ENCODE peak calls at places on chromosomes 1 and 21, in seven cellular contexts. One of them, this sample, is unnamed.

GRCh38 chr1:208731976-208732821 is 488.0 kb upstream of the PLXNA2 start:
- DNase-seq in nephron progenitor cell: peak
- DNase-seq in adrenal gland: no peak
- DNase-seq in pancreas: no peak
- DNase-seq in BE2C: peak
- DNase-seq in DND-41: no peak
- DNase-seq in left lung: no peak
- DNase-seq in this sample: no peak

GRCh38 chr1:208230668-208231529 is 13.3 kb downstream of the PLXNA2 start:
- DNase-seq in adrenal gland: no peak
- DNase-seq in DND-41: no peak
- DNase-seq in left lung: peak
- DNase-seq in pancreas: no peak
- DNase-seq in BE2C: no peak
- DNase-seq in nephron progenitor cell: no peak
- DNase-seq in this sample: no peak

GRCh38 chr1:212731630-212732029 is 32.0 kb upstream of the BATF3 start:
- DNase-seq in BE2C: no peak
- DNase-seq in nephron progenitor cell: no peak
- DNase-seq in DND-41: no peak
- DNase-seq in pancreas: no peak
- DNase-seq in left lung: no peak
- DNase-seq in adrenal gland: no peak
- DNase-seq in this sample: no peak

GRCh38 chr1:64482720-64483119 is 12.8 kb downstream of the CACHD1 start:
- DNase-seq in nephron progenitor cell: no peak
- DNase-seq in BE2C: no peak
- DNase-seq in left lung: no peak
- DNase-seq in pancreas: no peak
- DNase-seq in adrenal gland: no peak
- DNase-seq in DND-41: no peak
- DNase-seq in this sample: no peak

GRCh38 chr1:56774067-56774609 is 45.1 kb downstream of the FYB2 start:
- DNase-seq in nephron progenitor cell: no peak
- DNase-seq in pancreas: no peak
- DNase-seq in adrenal gland: no peak
- DNase-seq in left lung: no peak
- DNase-seq in DND-41: no peak
- DNase-seq in BE2C: no peak
- DNase-seq in this sample: no peak

GRCh38 chr1:214862421-214862820 is 220.1 kb upstream of the KCNK2 start:
- DNase-seq in DND-41: no peak
- DNase-seq in adrenal gland: no peak
- DNase-seq in pancreas: no peak
- DNase-seq in BE2C: no peak
- DNase-seq in left lung: no peak
- DNase-seq in nephron progenitor cell: no peak
- DNase-seq in this sample: peak

GRCh38 chr1:172293379-172293778 is 127.1 kb upstream of the C1orf105 start:
- DNase-seq in DND-41: no peak
- DNase-seq in left lung: no peak
- DNase-seq in adrenal gland: no peak
- DNase-seq in nephron progenitor cell: no peak
- DNase-seq in BE2C: no peak
- DNase-seq in pancreas: no peak
- DNase-seq in this sample: no peak

GRCh38 chr1:115496904-115497527 is 144.8 kb upstream of the VANGL1 start:
- DNase-seq in adrenal gland: no peak
- DNase-seq in pancreas: no peak
- DNase-seq in nephron progenitor cell: no peak
- DNase-seq in BE2C: no peak
- DNase-seq in DND-41: no peak
- DNase-seq in left lung: no peak
- DNase-seq in this sample: peak

GRCh38 chr1:59006309-59006698 is 222.5 kb upstream of the JUN start:
- DNase-seq in BE2C: no peak
- DNase-seq in DND-41: no peak
- DNase-seq in adrenal gland: no peak
- DNase-seq in pancreas: no peak
- DNase-seq in left lung: no peak
- DNase-seq in nephron progenitor cell: no peak
- DNase-seq in this sample: no peak

GRCh38 chr1:21630571-21631338 is 38.4 kb downstream of the RAP1GAP start:
- DNase-seq in DND-41: no peak
- DNase-seq in adrenal gland: no peak
- DNase-seq in nephron progenitor cell: no peak
- DNase-seq in pancreas: no peak
- DNase-seq in left lung: no peak
- DNase-seq in BE2C: no peak
- DNase-seq in this sample: no peak

GRCh38 chr21:20618878-20619277 is 379.3 kb upstream of the NCAM2 start:
- DNase-seq in DND-41: no peak
- DNase-seq in pancreas: no peak
- DNase-seq in adrenal gland: no peak
- DNase-seq in BE2C: no peak
- DNase-seq in left lung: no peak
- DNase-seq in nephron progenitor cell: no peak
- DNase-seq in this sample: no peak

GRCh38 chr1:147463022-147463421 is 78.3 kb upstream of the BCL9 start:
- DNase-seq in BE2C: no peak
- DNase-seq in nephron progenitor cell: no peak
- DNase-seq in DND-41: no peak
- DNase-seq in left lung: no peak
- DNase-seq in adrenal gland: no peak
- DNase-seq in pancreas: no peak
- DNase-seq in this sample: no peak

GRCh38 chr21:46052703-46053651 is 44.9 kb upstream of the COL6A2 start:
- DNase-seq in left lung: peak
- DNase-seq in nephron progenitor cell: no peak
- DNase-seq in adrenal gland: no peak
- DNase-seq in DND-41: no peak
- DNase-seq in pancreas: no peak
- DNase-seq in BE2C: no peak
- DNase-seq in this sample: peak

GRCh38 chr1:27598288-27598687 is 5.7 kb downstream of the AHDC1 start:
- DNase-seq in DND-41: peak
- DNase-seq in nephron progenitor cell: peak
- DNase-seq in left lung: no peak
- DNase-seq in BE2C: peak
- DNase-seq in adrenal gland: peak
- DNase-seq in pancreas: no peak
- DNase-seq in this sample: no peak

GRCh38 chr1:181479137-181479745 is 4.1 kb upstream of the CACNA1E start:
- DNase-seq in DND-41: peak
- DNase-seq in nephron progenitor cell: peak
- DNase-seq in left lung: no peak
- DNase-seq in adrenal gland: peak
- DNase-seq in BE2C: peak
- DNase-seq in pancreas: peak
- DNase-seq in this sample: peak

GRCh38 chr1:4837752-4838151 is 183.3 kb downstream of the AJAP1 start:
- DNase-seq in BE2C: no peak
- DNase-seq in pancreas: no peak
- DNase-seq in left lung: no peak
- DNase-seq in DND-41: no peak
- DNase-seq in nephron progenitor cell: no peak
- DNase-seq in adrenal gland: no peak
- DNase-seq in this sample: no peak

GRCh38 chr1:85396194-85396593 is 68.8 kb downstream of the DDAH1 start:
- DNase-seq in adrenal gland: no peak
- DNase-seq in nephron progenitor cell: no peak
- DNase-seq in pancreas: no peak
- DNase-seq in left lung: no peak
- DNase-seq in BE2C: no peak
- DNase-seq in DND-41: no peak
- DNase-seq in this sample: no peak

GRCh38 chr1:11822091-11822490 is 16.1 kb downstream of the CLCN6 start:
- DNase-seq in BE2C: no peak
- DNase-seq in adrenal gland: no peak
- DNase-seq in left lung: no peak
- DNase-seq in pancreas: no peak
- DNase-seq in nephron progenitor cell: no peak
- DNase-seq in DND-41: no peak
- DNase-seq in this sample: peak

GRCh38 chr1:30325999-30326398 is 397.4 kb downstream of the MATN1 start:
- DNase-seq in pancreas: no peak
- DNase-seq in adrenal gland: no peak
- DNase-seq in DND-41: no peak
- DNase-seq in BE2C: no peak
- DNase-seq in left lung: peak
- DNase-seq in nephron progenitor cell: no peak
- DNase-seq in this sample: no peak

GRCh38 chr1:199685369-199685768 is 342.1 kb upstream of the NR5A2 start:
- DNase-seq in DND-41: no peak
- DNase-seq in BE2C: no peak
- DNase-seq in left lung: no peak
- DNase-seq in pancreas: no peak
- DNase-seq in adrenal gland: no peak
- DNase-seq in nephron progenitor cell: no peak
- DNase-seq in this sample: peak

GRCh38 chr1:8198522-8198921 is 119.4 kb upstream of the SLC45A1 start:
- DNase-seq in BE2C: no peak
- DNase-seq in nephron progenitor cell: no peak
- DNase-seq in pancreas: no peak
- DNase-seq in DND-41: no peak
- DNase-seq in left lung: no peak
- DNase-seq in adrenal gland: no peak
- DNase-seq in this sample: no peak
- TF ChIP-seq CTCF in BE2C: no peak
- TF ChIP-seq CTCF in nephron progenitor cell: no peak
- TF ChIP-seq CTCF in pancreas: no peak
- TF ChIP-seq CTCF in DND-41: no peak
- TF ChIP-seq CTCF in left lung: no peak
- TF ChIP-seq CTCF in adrenal gland: no peak
- TF ChIP-seq CTCF in this sample: no peak

DNA sequence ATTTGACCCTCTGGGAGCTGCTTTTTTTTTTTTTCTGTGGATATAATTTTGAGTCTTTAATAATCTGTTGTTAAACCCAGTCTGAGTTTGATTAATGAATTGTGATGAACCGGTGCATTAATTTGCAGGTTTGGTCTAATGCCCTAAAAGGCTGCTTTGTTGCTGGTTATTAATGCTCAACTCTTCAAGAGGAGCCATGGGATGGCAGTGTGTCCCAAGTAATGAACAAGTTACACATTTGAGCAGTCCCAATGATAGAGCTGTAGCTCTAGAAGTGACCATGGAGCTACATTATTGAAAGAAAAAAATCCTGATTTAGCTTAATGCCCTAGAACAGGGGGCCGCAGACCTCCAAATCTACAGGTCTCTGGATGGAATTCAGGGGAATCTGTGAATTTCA is 53.1 kb downstream of the RWDD3 start:
- DNase-seq in pancreas: no peak
- DNase-seq in DND-41: no peak
- DNase-seq in nephron progenitor cell: no peak
- DNase-seq in adrenal gland: no peak
- DNase-seq in BE2C: peak
- DNase-seq in left lung: no peak
- DNase-seq in this sample: no peak
- TF ChIP-seq CTCF in pancreas: no peak
- TF ChIP-seq CTCF in DND-41: peak
- TF ChIP-seq CTCF in nephron progenitor cell: no peak
- TF ChIP-seq CTCF in adrenal gland: no peak
- TF ChIP-seq CTCF in BE2C: peak
- TF ChIP-seq CTCF in left lung: no peak
- TF ChIP-seq CTCF in this sample: no peak

GRCh38 chr1:177979272-177979671 is 9.4 kb upstream of the SEC16B start:
- DNase-seq in nephron progenitor cell: no peak
- DNase-seq in pancreas: no peak
- DNase-seq in DND-41: no peak
- DNase-seq in BE2C: no peak
- DNase-seq in left lung: no peak
- DNase-seq in adrenal gland: no peak
- DNase-seq in this sample: no peak
- TF ChIP-seq CTCF in nephron progenitor cell: no peak
- TF ChIP-seq CTCF in pancreas: no peak
- TF ChIP-seq CTCF in DND-41: no peak
- TF ChIP-seq CTCF in BE2C: no peak
- TF ChIP-seq CTCF in left lung: no peak
- TF ChIP-seq CTCF in adrenal gland: no peak
- TF ChIP-seq CTCF in this sample: no peak

GRCh38 chr1:53180226-53180625 is 16.4 kb upstream of the CPT2 start:
- DNase-seq in adrenal gland: no peak
- DNase-seq in pancreas: no peak
- DNase-seq in left lung: no peak
- DNase-seq in BE2C: no peak
- DNase-seq in DND-41: no peak
- DNase-seq in nephron progenitor cell: no peak
- DNase-seq in this sample: no peak

GRCh38 chr1:53172751-53173498 is 23.7 kb upstream of the CPT2 start:
- DNase-seq in BE2C: no peak
- DNase-seq in nephron progenitor cell: no peak
- DNase-seq in adrenal gland: no peak
- DNase-seq in DND-41: no peak
- DNase-seq in pancreas: no peak
- DNase-seq in left lung: no peak
- DNase-seq in this sample: peak

GRCh38 chr1:53175302-53175913 is 21.2 kb upstream of the CPT2 start:
- DNase-seq in adrenal gland: no peak
- DNase-seq in nephron progenitor cell: no peak
- DNase-seq in BE2C: no peak
- DNase-seq in left lung: no peak
- DNase-seq in pancreas: no peak
- DNase-seq in DND-41: no peak
- DNase-seq in this sample: no peak

GRCh38 chr1:53180951-53181350 is 15.7 kb upstream of the CPT2 start:
- DNase-seq in adrenal gland: no peak
- DNase-seq in left lung: no peak
- DNase-seq in nephron progenitor cell: no peak
- DNase-seq in pancreas: no peak
- DNase-seq in DND-41: no peak
- DNase-seq in BE2C: no peak
- DNase-seq in this sample: no peak

DNA sequence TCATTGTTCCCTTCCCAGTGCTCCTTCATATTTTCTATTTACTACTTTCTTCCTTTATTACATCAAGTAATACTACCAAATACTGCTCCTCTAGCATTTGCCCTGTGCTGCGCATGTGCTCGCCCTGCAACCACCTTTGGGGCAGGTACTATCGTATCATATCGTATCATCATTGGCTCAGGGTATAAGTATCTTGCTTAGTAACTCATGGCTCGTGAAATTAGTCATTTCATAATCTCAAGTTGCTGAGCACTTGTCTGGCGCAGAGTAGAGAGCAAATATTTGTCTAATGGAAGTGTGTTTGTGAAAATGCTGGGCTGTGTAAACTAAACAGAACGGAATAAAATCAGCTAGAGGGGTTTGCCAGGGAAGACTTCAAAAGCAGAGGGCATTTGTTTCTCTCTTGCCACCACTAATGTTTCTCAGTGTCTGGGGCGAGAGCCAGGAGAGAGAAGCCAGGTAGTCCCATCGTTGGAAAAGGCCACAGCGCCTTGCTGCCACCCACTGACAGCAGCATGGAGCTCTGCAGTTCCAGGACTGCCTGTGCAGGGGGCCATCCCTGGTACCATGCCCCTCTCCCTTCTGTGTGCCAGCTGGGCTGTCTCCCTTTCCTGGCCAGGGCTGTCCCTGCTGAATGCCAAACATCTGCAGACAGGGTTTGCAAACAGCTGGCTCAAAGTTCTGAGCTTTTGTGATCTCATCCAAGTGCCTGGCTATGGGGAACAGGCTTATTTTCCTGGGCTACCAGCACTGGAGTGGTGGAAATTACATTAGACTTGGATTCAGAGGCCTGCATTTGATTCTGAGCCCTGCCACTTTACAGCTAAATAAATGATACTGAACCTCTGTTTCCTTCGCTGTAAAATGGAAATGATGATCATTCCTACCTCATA is 19.9 kb upstream of the CPT2 start:
- DNase-seq in DND-41: no peak
- DNase-seq in left lung: no peak
- DNase-seq in nephron progenitor cell: no peak
- DNase-seq in pancreas: peak
- DNase-seq in adrenal gland: no peak
- DNase-seq in BE2C: peak
- DNase-seq in this sample: no peak
- TF ChIP-seq CTCF in DND-41: no peak
- TF ChIP-seq CTCF in left lung: no peak
- TF ChIP-seq CTCF in nephron progenitor cell: no peak
- TF ChIP-seq CTCF in pancreas: no peak
- TF ChIP-seq CTCF in adrenal gland: no peak
- TF ChIP-seq CTCF in BE2C: peak
- TF ChIP-seq CTCF in this sample: peak